ENCODE peak calls at places on chromosome 16, in five cellular contexts. A is cardiac fibroblast, Y is AG08396, K is pulmonary artery endothelial cell, G is pancreas. L is an unnamed sample.

GRCh38 chr16:84898447-84898846 is 78.7 kb downstream of the CRISPLD2 start:
- DNase-seq in A (no peak), Y (no peak), K (no peak), G (no peak), L (no peak)

GRCh38 chr16:67860589-67861398 is 12.1 kb upstream of the EDC4 start:
- DNase-seq in A (peak; percentile 17), Y (no peak), K (no peak), G (no peak), L (no peak)

GRCh38 chr16:4323845-4324478 is 8.1 kb downstream of the GLIS2 start:
- DNase-seq in A (peak; percentile 78), Y (peak; percentile 89), K (no peak), G (peak; percentile 83), L (no peak)

GRCh38 chr16:56282455-56282854 is 91.2 kb downstream of the GNAO1 start:
- DNase-seq in A (no peak), Y (no peak), K (no peak), G (no peak), L (no peak)

GRCh38 chr16:63983401-63983800 is 1138.5 kb downstream of the CDH11 start:
- DNase-seq in A (no peak), Y (no peak), K (no peak), G (no peak), L (no peak)

GRCh38 chr16:81755915-81756644 is 23.0 kb upstream of the PLCG2 start:
- DNase-seq in A (peak; percentile 27), Y (no peak), K (peak; percentile 47), G (no peak), L (no peak)

GRCh38 chr16:31507617-31507928 is 618 bp downstream of the RUSF1 start:
- DNase-seq in A (no peak), Y (no peak), K (no peak), G (no peak), L (no peak)

GRCh38 chr16:89624775-89625761 is 11.6 kb downstream of the DPEP1 start:
- DNase-seq in A (no peak), Y (no peak), K (no peak), G (no peak), L (no peak)

GRCh38 chr16:67397812-67398545 is 4.7 kb upstream of the TPPP3 start:
- DNase-seq in A (no peak), Y (no peak), K (no peak), G (peak; percentile 71), L (no peak)

GRCh38 chr16:9297437-9298113 is 206.1 kb downstream of the HAPSTR1 start:
- DNase-seq in A (no peak), Y (peak; percentile 7), K (no peak), G (no peak), L (no peak)

GRCh38 chr16:11857161-11857560 is 5.8 kb upstream of the RSL1D1 start:
- DNase-seq in A (no peak), Y (peak; percentile 12), K (no peak), G (no peak), L (no peak)

GRCh38 chr16:68311316-68311620 is 449 bp downstream of the PRMT7 start:
- DNase-seq in A (no peak), Y (no peak), K (no peak), G (no peak), L (no peak)

GRCh38 chr16:23835390-23836077 is at the start of gene PRKCB:
- DNase-seq in A (peak; percentile 41), Y (peak; percentile 69), K (no peak), G (peak; percentile 54), L (no peak)

GRCh38 chr16:46884513-46885293 is 541 bp downstream of the GPT2 start:
- DNase-seq in A (peak; percentile 11), Y (peak; percentile 22), K (no peak), G (peak; percentile 82), L (no peak)

GRCh38 chr16:80027007-80027965 is 426.7 kb upstream of the MAF start:
- DNase-seq in A (peak; percentile 33), Y (peak; percentile 17), K (peak; percentile 3), G (no peak), L (peak; percentile 80)

GRCh38 chr16:89733322-89733721 is 12.0 kb downstream of the ZNF276 start:
- DNase-seq in A (no peak), Y (no peak), K (no peak), G (no peak), L (no peak)

GRCh38 chr16:65044861-65045260 is 77.0 kb downstream of the CDH11 start:
- DNase-seq in A (peak; percentile 57), Y (peak; percentile 47), K (no peak), G (no peak), L (peak; percentile 39)

GRCh38 chr16:87853411-87854052 is 15.8 kb downstream of the SLC7A5 start:
- DNase-seq in A (peak; percentile 91), Y (peak; percentile 96), K (no peak), G (peak; percentile 93), L (peak; percentile 69)

GRCh38 chr16:66512589-66513404 is 37.1 kb downstream of the TK2 start:
- DNase-seq in A (peak; percentile 64), Y (no peak), K (no peak), G (no peak), L (no peak)

GRCh38 chr16:85187002-85187401 is 74.7 kb upstream of the CIBAR2 start:
- DNase-seq in A (peak; percentile 55), Y (peak; percentile 84), K (no peak), G (peak; percentile 62), L (no peak)

GRCh38 chr16:1046271-1046955 is 26.1 kb upstream of the SSTR5 start:
- DNase-seq in A (no peak), Y (no peak), K (no peak), G (no peak), L (no peak)

GRCh38 chr16:25064967-25065366 is 46.6 kb upstream of the LCMT1 start:
- DNase-seq in A (no peak), Y (no peak), K (no peak), G (no peak), L (no peak)

GRCh38 chr16:83802135-83802534 is 5.6 kb upstream of the HSBP1 start:
- DNase-seq in A (peak; percentile 83), Y (peak; percentile 82), K (peak; percentile 71), G (no peak), L (no peak)

GRCh38 chr16:52561910-52562741 is 15.2 kb upstream of the TOX3 start:
- DNase-seq in A (no peak), Y (no peak), K (no peak), G (no peak), L (no peak)

GRCh38 chr16:84754353-84754856 is 54.6 kb downstream of the USP10 start:
- DNase-seq in A (peak; percentile 94), Y (peak; percentile 69), K (peak; percentile 43), G (no peak), L (peak; percentile 74)

GRCh38 chr16:53836142-53836541 is 132.2 kb downstream of the FTO start:
- DNase-seq in A (no peak), Y (no peak), K (no peak), G (no peak), L (no peak)

GRCh38 chr16:74607967-74608356 is 1.0 kb upstream of the GLG1 start:
- DNase-seq in A (no peak), Y (no peak), K (no peak), G (no peak), L (no peak)

GRCh38 chr16:19143241-19143640 is 24.8 kb upstream of the SYT17 start:
- DNase-seq in A (no peak), Y (no peak), K (no peak), G (no peak), L (no peak)

GRCh38 chr16:1706386-1707192 is 594 bp downstream of the MAPK8IP3 start:
- DNase-seq in A (peak; percentile 34), Y (peak; percentile 79), K (no peak), G (peak; percentile 90), L (no peak)

GRCh38 chr16:58028168-58028455 is 2.6 kb downstream of the MMP15 start:
- DNase-seq in A (no peak), Y (no peak), K (no peak), G (no peak), L (no peak)

GRCh38 chr16:578870-579405 is 9.2 kb downstream of the PIGQ start:
- DNase-seq in A (peak; percentile 88), Y (peak; percentile 77), K (peak; percentile 37), G (peak; percentile 95), L (no peak)